ENCODE peak calls at places on chromosomes 6 and 20, in four cellular contexts. One of them, this sample, is unnamed.

GRCh38 chr6:124536157-124536556 is 426.1 kb upstream of the RNF217 start:
- DNase-seq in HCT116: no peak
- DNase-seq in HepG2: no peak
- DNase-seq in K562: no peak
- DNase-seq in this sample: no peak

GRCh38 chr6:143441680-143442359 is 8.7 kb downstream of the ADAT2 start:
- DNase-seq in K562: peak
- DNase-seq in HepG2: no peak
- DNase-seq in HCT116: no peak
- DNase-seq in this sample: no peak

GRCh38 chr6:81792826-81793225 is 40.3 kb upstream of the TENT5A start:
- DNase-seq in HCT116: no peak
- DNase-seq in K562: no peak
- DNase-seq in HepG2: no peak
- DNase-seq in this sample: no peak

GRCh38 chr6:118739976-118740771 is 88.8 kb upstream of the CEP85L start:
- DNase-seq in HepG2: no peak
- DNase-seq in HCT116: no peak
- DNase-seq in K562: peak
- DNase-seq in this sample: no peak

GRCh38 chr6:5308066-5308465 is 46.8 kb downstream of the FARS2 start:
- DNase-seq in HepG2: no peak
- DNase-seq in K562: no peak
- DNase-seq in HCT116: no peak
- DNase-seq in this sample: no peak

GRCh38 chr6:56727097-56727845 is 84.6 kb upstream of the DST start:
- DNase-seq in HepG2: peak
- DNase-seq in K562: no peak
- DNase-seq in HCT116: no peak
- DNase-seq in this sample: no peak

GRCh38 chr20:57621426-57622200 is 1.4 kb upstream of the ZBP1 start:
- DNase-seq in K562: no peak
- DNase-seq in HCT116: no peak
- DNase-seq in HepG2: no peak
- DNase-seq in this sample: no peak

GRCh38 chr6:8193541-8193940 is 91.2 kb upstream of the EEF1E1 start:
- DNase-seq in K562: no peak
- DNase-seq in HCT116: no peak
- DNase-seq in HepG2: no peak
- DNase-seq in this sample: no peak

GRCh38 chr6:153976921-153977693 is 61.9 kb upstream of the OPRM1 start:
- DNase-seq in HCT116: no peak
- DNase-seq in K562: no peak
- DNase-seq in HepG2: no peak
- DNase-seq in this sample: no peak

GRCh38 chr20:549720-550496 is 6.3 kb upstream of the CSNK2A1 start:
- DNase-seq in HCT116: no peak
- DNase-seq in HepG2: no peak
- DNase-seq in K562: no peak
- DNase-seq in this sample: no peak

GRCh38 chr6:79750806-79751205 is 119.7 kb downstream of the SH3BGRL2 start:
- DNase-seq in K562: no peak
- DNase-seq in HCT116: no peak
- DNase-seq in HepG2: no peak
- DNase-seq in this sample: no peak

GRCh38 chr6:39931607-39932006 is 2.7 kb downstream of the MOCS1 start:
- DNase-seq in HepG2: no peak
- DNase-seq in K562: no peak
- DNase-seq in HCT116: no peak
- DNase-seq in this sample: no peak

DNA sequence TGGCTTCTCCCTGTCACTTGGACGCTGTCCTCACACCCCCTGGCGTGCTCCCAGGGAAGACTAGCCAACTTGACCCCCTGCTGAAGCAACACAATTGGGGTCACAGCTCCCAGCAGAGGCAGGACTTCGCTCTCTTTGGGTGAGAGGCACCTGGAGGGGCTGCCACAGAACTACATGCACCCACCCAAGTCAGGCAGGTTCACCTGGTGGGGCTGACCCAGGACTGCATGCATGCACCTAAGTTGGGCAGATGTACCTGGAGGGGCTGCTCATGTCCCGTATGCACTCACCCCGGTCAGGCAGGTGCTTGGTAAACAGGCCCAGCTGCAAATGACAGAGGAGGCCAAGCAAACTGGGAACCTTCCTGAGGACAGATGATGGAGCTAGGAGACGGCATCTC is 154.3 kb upstream of the RPS6KA2 start:
- DNase-seq in K562: no peak
- DNase-seq in HCT116: no peak
- DNase-seq in HepG2: no peak
- DNase-seq in this sample: no peak
- TF ChIP-seq TCF7L2 in K562: no peak
- TF ChIP-seq TCF7L2 in HCT116: no peak
- TF ChIP-seq TCF7L2 in HepG2: no peak
- TF ChIP-seq TCF7L2 in this sample: no peak

GRCh38 chr6:31965700-31966099 is 6.2 kb downstream of the DXO start:
- DNase-seq in HCT116: no peak
- DNase-seq in K562: no peak
- DNase-seq in HepG2: no peak
- DNase-seq in this sample: no peak
- TF ChIP-seq REST in HCT116: no peak
- TF ChIP-seq REST in K562: no peak
- TF ChIP-seq REST in HepG2: no peak
- TF ChIP-seq REST in this sample: no peak

DNA sequence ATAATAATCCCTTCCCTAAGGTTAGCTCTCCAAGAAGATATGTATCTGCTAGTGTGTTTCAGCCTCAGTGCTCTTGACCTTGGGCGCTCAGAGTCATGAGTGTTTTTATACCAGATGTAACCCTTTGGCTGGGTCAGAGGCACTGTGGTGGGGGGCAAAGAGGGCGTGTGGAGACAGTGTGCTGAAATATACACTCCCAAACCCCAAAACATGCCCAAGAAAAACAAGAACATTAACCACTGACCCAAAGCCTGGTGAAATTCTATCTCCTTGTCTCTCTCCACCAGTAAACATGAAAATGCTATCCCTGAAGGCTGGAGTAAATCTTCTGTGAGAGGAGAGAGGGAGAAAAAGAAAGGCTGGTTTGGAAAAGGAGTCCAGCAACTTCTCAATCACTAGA is 47.9 kb downstream of the ISM1 start:
- DNase-seq in HCT116: no peak
- DNase-seq in HepG2: no peak
- DNase-seq in K562: no peak
- DNase-seq in this sample: no peak
- TF ChIP-seq TCF7L2 in HCT116: no peak
- TF ChIP-seq TCF7L2 in HepG2: no peak
- TF ChIP-seq TCF7L2 in K562: no peak
- TF ChIP-seq TCF7L2 in this sample: no peak

DNA sequence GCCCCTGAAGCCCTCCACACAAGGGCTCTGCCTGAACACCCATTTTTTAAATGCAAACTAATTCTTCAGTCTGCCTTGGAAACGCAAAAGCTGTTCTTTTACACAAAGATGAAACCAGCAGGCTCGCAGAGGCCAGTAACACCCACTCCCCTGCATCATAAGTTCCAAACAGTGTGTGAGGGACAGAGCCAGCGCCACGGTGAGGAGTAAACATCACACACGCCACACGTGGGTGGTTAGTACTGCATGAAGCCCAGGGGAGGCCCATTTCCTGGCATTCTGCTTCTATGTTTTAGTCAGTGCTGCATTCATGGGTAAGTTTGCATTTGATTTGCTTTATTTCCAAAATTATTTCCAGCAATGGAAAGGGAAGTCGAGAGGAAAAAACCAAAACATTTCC is 217.7 kb upstream of the RIN2 start:
- DNase-seq in HCT116: no peak
- DNase-seq in K562: no peak
- DNase-seq in HepG2: no peak
- DNase-seq in this sample: no peak
- TF ChIP-seq REST in HCT116: no peak
- TF ChIP-seq REST in K562: no peak
- TF ChIP-seq REST in HepG2: no peak
- TF ChIP-seq REST in this sample: no peak

GRCh38 chr6:30612213-30612612 is 4.8 kb downstream of the PPP1R10 start:
- DNase-seq in HCT116: no peak
- DNase-seq in HepG2: no peak
- DNase-seq in K562: peak
- DNase-seq in this sample: no peak
- TF ChIP-seq TCF7L2 in HCT116: no peak
- TF ChIP-seq TCF7L2 in HepG2: no peak
- TF ChIP-seq TCF7L2 in K562: no peak
- TF ChIP-seq TCF7L2 in this sample: no peak

GRCh38 chr6:31702819-31703716 is at the start of gene ABHD16A:
- DNase-seq in HCT116: peak
- DNase-seq in K562: peak
- DNase-seq in HepG2: peak
- DNase-seq in this sample: peak
- TF ChIP-seq REST in HCT116: no peak
- TF ChIP-seq REST in K562: peak
- TF ChIP-seq REST in HepG2: no peak
- TF ChIP-seq REST in this sample: no peak

DNA sequence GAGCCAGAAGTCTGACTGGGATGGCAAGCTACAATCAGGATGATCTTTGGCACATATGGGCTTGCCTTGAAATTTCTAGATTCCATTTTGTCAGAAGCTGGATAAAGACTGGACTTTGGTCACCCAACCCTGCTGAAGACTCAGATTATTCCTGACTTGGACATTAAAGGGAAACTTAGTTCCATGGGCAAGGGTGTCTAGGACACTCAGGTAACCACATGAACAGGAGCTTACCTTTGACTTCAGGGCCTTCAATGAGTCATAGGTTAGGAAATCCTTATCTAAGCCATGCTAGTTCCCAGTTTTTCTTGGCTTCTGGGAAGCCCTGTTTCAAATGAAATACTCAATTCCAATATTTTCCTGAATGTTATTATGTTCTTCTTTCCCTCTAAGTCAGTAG is 28.5 kb upstream of the IFNGR1 start:
- DNase-seq in HCT116: no peak
- DNase-seq in HepG2: peak
- DNase-seq in K562: no peak
- DNase-seq in this sample: no peak
- TF ChIP-seq TCF7L2 in HCT116: no peak
- TF ChIP-seq TCF7L2 in HepG2: no peak
- TF ChIP-seq TCF7L2 in K562: no peak
- TF ChIP-seq TCF7L2 in this sample: no peak

GRCh38 chr20:62924567-62925419 is 1.5 kb downstream of the DIDO1 start:
- DNase-seq in HCT116: no peak
- DNase-seq in HepG2: peak
- DNase-seq in K562: peak
- DNase-seq in this sample: no peak

GRCh38 chr20:62925420-62926228 is 681 bp downstream of the DIDO1 start:
- DNase-seq in K562: peak
- DNase-seq in HCT116: no peak
- DNase-seq in HepG2: no peak
- DNase-seq in this sample: no peak

GRCh38 chr20:62928246-62928939 is 2.1 kb upstream of the DIDO1 start:
- DNase-seq in HCT116: no peak
- DNase-seq in K562: no peak
- DNase-seq in HepG2: no peak
- DNase-seq in this sample: no peak

GRCh38 chr20:62927128-62927705 is 912 bp upstream of the DIDO1 start:
- DNase-seq in HCT116: no peak
- DNase-seq in K562: peak
- DNase-seq in HepG2: peak
- DNase-seq in this sample: no peak

GRCh38 chr20:62926229-62927127 is at the start of gene DIDO1:
- DNase-seq in HepG2: peak
- DNase-seq in HCT116: peak
- DNase-seq in K562: peak
- DNase-seq in this sample: peak
- TF ChIP-seq REST in HepG2: no peak
- TF ChIP-seq REST in HCT116: no peak
- TF ChIP-seq REST in K562: peak
- TF ChIP-seq REST in this sample: no peak

GRCh38 chr6:43308101-43308989 is at the start of gene CRIP3:
- DNase-seq in K562: peak
- DNase-seq in HCT116: no peak
- DNase-seq in HepG2: no peak
- DNase-seq in this sample: peak
- TF ChIP-seq TCF7L2 in K562: no peak
- TF ChIP-seq TCF7L2 in HCT116: no peak
- TF ChIP-seq TCF7L2 in HepG2: no peak
- TF ChIP-seq TCF7L2 in this sample: no peak

GRCh38 chr6:25635886-25636317 is 16.1 kb upstream of the SCGN start:
- DNase-seq in K562: no peak
- DNase-seq in HCT116: no peak
- DNase-seq in HepG2: peak
- DNase-seq in this sample: no peak

GRCh38 chr6:25639653-25640052 is 12.4 kb upstream of the SCGN start:
- DNase-seq in HepG2: no peak
- DNase-seq in HCT116: no peak
- DNase-seq in K562: no peak
- DNase-seq in this sample: no peak

GRCh38 chr6:25637211-25637610 is 14.8 kb upstream of the SCGN start:
- DNase-seq in HepG2: peak
- DNase-seq in HCT116: no peak
- DNase-seq in K562: no peak
- DNase-seq in this sample: no peak

GRCh38 chr6:25640446-25640845 is 11.6 kb upstream of the SCGN start:
- DNase-seq in HepG2: peak
- DNase-seq in K562: no peak
- DNase-seq in HCT116: no peak
- DNase-seq in this sample: no peak

GRCh38 chr6:25637946-25638345 is 14.1 kb upstream of the SCGN start:
- DNase-seq in K562: no peak
- DNase-seq in HepG2: peak
- DNase-seq in HCT116: no peak
- DNase-seq in this sample: no peak
- TF ChIP-seq REST in K562: peak
- TF ChIP-seq REST in HepG2: peak
- TF ChIP-seq REST in HCT116: peak
- TF ChIP-seq REST in this sample: peak

This sample was measured in Panc1.